ENCODE peak calls at places on chromosomes 12 and 14, in six cellular contexts. R is hippocampal formation; D is foreskin fibroblast; Y is ELR; P is activated T-helper 2 cell treated with anti-CD3 and anti-CD28 coated beads, Interferon-gamma antibody, Interleukin-2, Interleukin-4, amounts not matched to agents 10 μg/mL and 5 μg/mL and 100 μg/mL, durations not matched to agents 14 hours and 24 hours and 36 hours; N is HCEC 1CT. S is an unnamed sample.

GRCh38 chr12:15580431-15580830 is 208.8 kb downstream of the EPS8 start:
- DNase-seq in R (no peak), D (no peak), Y (no peak), P (no peak), N (no peak), S (no peak)

GRCh38 chr14:64260418-64260817 is 33.8 kb downstream of the ESR2 start:
- DNase-seq in R (no peak), D (no peak), Y (no peak), P (no peak), N (no peak), S (no peak)

GRCh38 chr12:56286044-56286830 is 13.9 kb downstream of the CS start:
- DNase-seq in R (no peak), D (no peak), Y (no peak), P (no peak), N (no peak), S (no peak)

GRCh38 chr12:108129017-108129812 is at the start of gene WSCD2:
- DNase-seq in R (peak; percentile 41), D (no peak), Y (peak; percentile 9), P (no peak), N (no peak), S (no peak)

GRCh38 chr14:76763362-76764041 is 2.2 kb downstream of the VASH1 start:
- DNase-seq in R (peak; percentile 59), D (no peak), Y (no peak), P (no peak), N (no peak), S (no peak)

GRCh38 chr14:32667791-32668190 is 270.9 kb upstream of the NPAS3 start:
- DNase-seq in R (no peak), D (no peak), Y (no peak), P (no peak), N (no peak), S (no peak)

GRCh38 chr12:66879392-66879791 is 200.5 kb upstream of the GRIP1 start:
- DNase-seq in R (no peak), D (no peak), Y (no peak), P (no peak), N (no peak), S (no peak)

GRCh38 chr14:91158091-91158790 is 44.4 kb downstream of the DGLUCY start:
- DNase-seq in R (no peak), D (no peak), Y (no peak), P (no peak), N (no peak), S (no peak)

GRCh38 chr12:132703611-132704010 is 7.0 kb upstream of the PGAM5 start:
- DNase-seq in R (no peak), D (no peak), Y (no peak), P (no peak), N (no peak), S (no peak)

GRCh38 chr12:87430444-87430843 is 598.8 kb downstream of the C12orf50 start:
- DNase-seq in R (no peak), D (no peak), Y (no peak), P (no peak), N (no peak), S (no peak)

GRCh38 chr14:47044841-47045240 is 393.3 kb upstream of the RPL10L start:
- DNase-seq in R (no peak), D (no peak), Y (no peak), P (no peak), N (no peak), S (no peak)

GRCh38 chr12:51751657-51752056 is 96.9 kb downstream of the FIGNL2 start:
- DNase-seq in R (peak; percentile 89), D (no peak), Y (no peak), P (no peak), N (no peak), S (no peak)

GRCh38 chr12:12606793-12607589 is 4.7 kb upstream of the CREBL2 start:
- DNase-seq in R (peak; percentile 69), D (no peak), Y (peak; percentile 80), P (no peak), N (peak; percentile 43), S (no peak)

GRCh38 chr14:32417956-32418552 is 89.0 kb downstream of the AKAP6 start:
- DNase-seq in R (no peak), D (peak; percentile 41), Y (peak; percentile 56), P (no peak), N (peak; percentile 41), S (no peak)

GRCh38 chr12:22709292-22709691 is 84.3 kb downstream of the ETNK1 start:
- DNase-seq in R (no peak), D (no peak), Y (peak; percentile 44), P (no peak), N (peak; percentile 34), S (peak; percentile 9)

GRCh38 chr12:122097641-122098364 is 19.2 kb downstream of the MLXIP start:
- DNase-seq in R (no peak), D (no peak), Y (no peak), P (no peak), N (no peak), S (no peak)

GRCh38 chr14:99735189-99736135 is 51.4 kb downstream of the CYP46A1 start:
- DNase-seq in R (no peak), D (no peak), Y (no peak), P (no peak), N (no peak), S (no peak)

GRCh38 chr14:105060751-105061427 is 4.3 kb downstream of the GPR132 start:
- DNase-seq in R (no peak), D (no peak), Y (no peak), P (no peak), N (no peak), S (no peak)

GRCh38 chr14:68065322-68065721 is 245.7 kb downstream of the RAD51B start:
- DNase-seq in R (no peak), D (no peak), Y (no peak), P (no peak), N (no peak), S (no peak)

S was measured in GM18507.